ENCODE peak calls at places on chromosomes 11 and 22, in eight cellular contexts. S is uterus; V is NCI-H446 treated with DMSO at 0.1 percent for 48 hours; G is astrocyte of the spinal cord; E is stimulated activated CD4-positive, alpha-beta T cell treated with anti-CD3 and anti-CD28 coated beads, Interleukin-12 subunit alpha, Interleukin-12 subunit beta, amount 100 ng/mL, for 48 hours; J is HTR-8/SVneo; K is activated CD8-positive, alpha-beta T cell treated with anti-CD3 and anti-CD28 coated beads, Interleukin-2, amount 10 ng/mL, durations not matched to agents 7 days and 5 days; B is epithelial cell of esophagus. T is an unnamed sample.

GRCh38 chr11:60944504-60945294 is 7.3 kb downstream of the SLC15A3 start:
- DNase-seq in K (no peak), E (no peak), V (no peak), B (no peak), S (no peak), G (no peak), J (no peak), T (no peak)

GRCh38 chr11:1873048-1873812 is 18.5 kb downstream of the PRR33 start:
- DNase-seq in B (peak), J (no peak), E (no peak), S (no peak), G (peak), V (no peak), K (no peak), T (no peak)

GRCh38 chr11:118619444-118620205 is 12.2 kb downstream of the PHLDB1 start:
- DNase-seq in V (peak), B (peak), K (no peak), S (peak), J (peak), G (peak), E (no peak), T (peak)

GRCh38 chr22:47659467-47660302 is 897.2 kb downstream of the TBC1D22A start:
- DNase-seq in V (no peak), J (no peak), E (no peak), B (no peak), K (no peak), G (no peak), S (no peak), T (peak)

GRCh38 chr11:127789887-127790286 is 789.3 kb upstream of the KIRREL3 start:
- DNase-seq in V (no peak), J (peak), E (no peak), S (no peak), B (peak), G (no peak), K (no peak), T (no peak)

GRCh38 chr11:124944565-124944964 is 8.7 kb upstream of the HEPACAM start:
- DNase-seq in E (no peak), V (no peak), S (no peak), G (no peak), J (no peak), K (no peak), B (no peak), T (no peak)

GRCh38 chr11:43905788-43906187 is 25.2 kb downstream of the ALKBH3 start:
- DNase-seq in J (no peak), K (no peak), G (peak), S (peak), B (no peak), E (no peak), V (peak), T (peak)

GRCh38 chr11:2725367-2726300 is 25.8 kb upstream of the KCNQ1OT1 start:
- DNase-seq in B (no peak), G (peak), K (no peak), J (no peak), S (peak), V (no peak), E (no peak), T (no peak)

GRCh38 chr11:67628710-67629385 is 889 bp downstream of the NUDT8 start:
- DNase-seq in K (no peak), J (no peak), V (no peak), E (no peak), B (no peak), G (no peak), S (no peak), T (no peak)

GRCh38 chr11:80638296-80638695 is 1197.5 kb upstream of the TENM4 start:
- DNase-seq in E (no peak), K (no peak), G (no peak), S (no peak), V (no peak), J (no peak), B (peak), T (no peak)

GRCh38 chr22:28004021-28004420 is 85.0 kb upstream of the PITPNB start:
- DNase-seq in S (no peak), J (no peak), E (no peak), G (no peak), K (no peak), B (no peak), V (no peak), T (no peak)

GRCh38 chr11:67268036-67268683 is 1.9 kb downstream of the GRK2 start:
- DNase-seq in E (peak), S (no peak), G (no peak), J (no peak), B (no peak), V (no peak), K (peak), T (no peak)

GRCh38 chr11:50182486-50182885 is 149.8 kb downstream of the OR4C45 start:
- DNase-seq in B (no peak), V (no peak), S (no peak), E (no peak), K (no peak), J (no peak), G (no peak), T (no peak)

GRCh38 chr22:31343235-31344191 is 2.6 kb downstream of the PATZ1 start:
- DNase-seq in S (peak), B (peak), J (no peak), V (no peak), E (no peak), K (peak), G (no peak), T (no peak)